ENCODE peak calls at places on chromosome 21, in four cellular contexts. V, S, W and F are unnamed samples.

GRCh38 chr21:21230672-21231071 is 232.5 kb downstream of the NCAM2 start:
- DNase-seq in V (no peak), S (no peak), W (no peak), F (no peak)

GRCh38 chr21:33265664-33266049 is 510 bp upstream of the IL10RB start:
- DNase-seq in V (peak; percentile 44), W (peak; percentile 30), S (no peak), F (peak; percentile 79)

GRCh38 chr21:33383056-33383888 is 19.9 kb upstream of the IFNGR2 start:
- DNase-seq in S (peak; percentile 74), W (peak; percentile 45), V (peak; percentile 68), F (peak; percentile 75)

GRCh38 chr21:15935530-15935929 is 205.7 kb downstream of the USP25 start:
- DNase-seq in S (no peak), V (no peak), W (no peak), F (no peak)

GRCh38 chr21:34615487-34615814 is 538 bp upstream of the RCAN1 start:
- DNase-seq in W (no peak), S (no peak), V (no peak), F (no peak)

GRCh38 chr21:36698160-36699025 is 522 bp upstream of the SIM2 start:
- DNase-seq in W (no peak), S (no peak), V (peak; percentile 77), F (no peak)

GRCh38 chr21:26117324-26117971 is 53.1 kb downstream of the APP start:
- DNase-seq in S (no peak), V (no peak), W (no peak), F (no peak)

GRCh38 chr21:32329776-32330175 is 31.1 kb downstream of the MRAP start:
- DNase-seq in S (no peak), W (no peak), V (no peak), F (peak; percentile 12)

GRCh38 chr21:34008618-34009017 is 64.8 kb upstream of the MRPS6 start:
- DNase-seq in V (no peak), S (no peak), W (no peak), F (no peak)

GRCh38 chr21:30044447-30045064 is 104.8 kb upstream of the GRIK1 start:
- DNase-seq in V (no peak), S (no peak), W (peak; percentile 20), F (no peak)

GRCh38 chr21:29697555-29698193 is 242.1 kb downstream of the GRIK1 start:
- DNase-seq in S (no peak), W (no peak), V (no peak), F (no peak)

GRCh38 chr21:29055080-29055479 is 18.4 kb downstream of the CCT8 start:
- DNase-seq in S (no peak), V (no peak), W (no peak), F (no peak)

GRCh38 chr21:16533692-16534407 is 804.1 kb downstream of the USP25 start:
- DNase-seq in S (no peak), W (no peak), V (no peak), F (no peak)

GRCh38 chr21:29914326-29914725 is 25.5 kb downstream of the GRIK1 start:
- DNase-seq in W (no peak), S (no peak), V (no peak), F (no peak)

GRCh38 chr21:27206368-27206982 is 239.6 kb upstream of the ADAMTS5 start:
- DNase-seq in S (no peak), V (no peak), W (no peak), F (no peak)

GRCh38 chr21:35559881-35560280 is 500.4 kb downstream of the SETD4 start:
- DNase-seq in V (no peak), S (no peak), W (no peak), F (no peak)

GRCh38 chr21:35641271-35642016 is 418.9 kb downstream of the SETD4 start:
- DNase-seq in S (no peak), W (no peak), V (no peak), F (no peak)

GRCh38 chr21:26810266-26810665 is 34.9 kb downstream of the ADAMTS1 start:
- DNase-seq in W (no peak), V (no peak), S (no peak), F (no peak)

GRCh38 chr21:26748066-26748465 is 97.1 kb downstream of the ADAMTS1 start:
- DNase-seq in S (no peak), V (no peak), W (no peak), F (no peak)

GRCh38 chr21:31862078-31862477 is 10.7 kb upstream of the HUNK start:
- DNase-seq in V (no peak), W (no peak), S (no peak), F (no peak)

GRCh38 chr21:45409466-45410150 is 4.6 kb downstream of the COL18A1 start:
- DNase-seq in V (no peak), S (peak; percentile 66), W (no peak), F (peak; percentile 74)
- H3K27ac ChIP-seq in V (peak overlapping the region; percentile 1), S (peak overlapping the region; percentile 43), W (no peak overlapping the region), F (peak overlapping the region; percentile 27)

DNA sequence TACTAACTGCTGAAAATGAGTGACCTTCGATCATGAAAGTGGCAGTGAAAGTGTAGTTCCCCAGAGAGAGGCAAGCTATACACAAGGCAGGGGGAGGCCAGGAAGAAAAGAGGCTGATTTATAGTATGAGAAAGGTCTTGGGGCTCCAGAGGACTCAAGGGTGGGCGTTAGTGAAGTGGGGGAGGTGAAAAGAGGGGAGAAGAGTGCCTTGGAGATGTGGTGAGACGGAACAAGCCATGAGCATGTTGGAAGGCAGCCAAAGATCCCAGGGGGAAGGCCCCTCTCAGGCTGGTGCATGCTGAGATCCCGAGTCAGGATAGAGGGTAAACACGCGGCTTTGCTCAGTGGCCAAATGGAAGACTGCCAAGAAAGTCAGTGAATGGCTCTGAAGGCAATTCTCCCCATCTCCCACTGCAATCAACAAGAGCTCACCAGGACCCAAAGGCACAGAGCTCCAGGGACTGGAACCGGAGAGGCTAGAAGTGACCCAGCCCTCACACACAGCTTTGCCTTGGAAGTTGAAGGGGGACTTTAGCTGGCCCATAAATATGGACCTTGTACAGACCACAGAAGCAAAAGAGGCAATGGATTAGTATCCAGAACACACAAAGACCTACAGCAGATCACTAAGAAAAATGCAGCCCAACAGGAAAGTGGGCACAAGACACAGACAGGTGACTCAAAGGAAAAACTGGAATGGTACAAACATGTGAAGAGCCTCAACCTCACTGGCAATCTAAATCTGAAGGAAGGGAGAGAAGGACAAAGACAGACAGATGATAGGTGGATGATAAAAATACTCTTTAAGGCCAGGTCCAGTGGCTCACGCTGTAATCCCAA is 49.6 kb downstream of the HSF2BP start:
- DNase-seq in W (no peak), V (peak; percentile 84), S (no peak), F (peak; percentile 73)
- TF ChIP-seq EP300 in W (no peak), V (no peak), S (no peak), F (no peak)

GRCh38 chr21:44931501-44932365 is 8.1 kb upstream of the SLX9 start:
- DNase-seq in S (no peak), W (no peak), V (no peak), F (no peak)
- H3K4me3 ChIP-seq in S (peak overlapping the region; percentile 24), W (peak overlapping the region; percentile 5), V (peak overlapping the region; percentile 63), F (peak overlapping the region; percentile 65)

GRCh38 chr21:45126983-45127382 is 52.6 kb downstream of the ADARB1 start:
- DNase-seq in S (no peak), W (no peak), V (no peak), F (no peak)

GRCh38 chr21:45129231-45129923 is 55.0 kb downstream of the ADARB1 start:
- DNase-seq in W (no peak), S (peak; percentile 57), V (no peak), F (no peak)

GRCh38 chr21:45127937-45128336 is 53.6 kb downstream of the ADARB1 start:
- DNase-seq in S (no peak), W (no peak), V (no peak), F (no peak)

GRCh38 chr21:45130324-45130774 is 56.0 kb downstream of the ADARB1 start:
- DNase-seq in V (no peak), S (peak; percentile 66), W (peak; percentile 47), F (peak; percentile 85)

GRCh38 chr21:45128613-45129226 is 54.3 kb downstream of the ADARB1 start:
- DNase-seq in W (no peak), S (peak; percentile 64), V (peak; percentile 76), F (peak; percentile 87)
- H3K27ac ChIP-seq in W (no peak overlapping the region), S (no peak overlapping the region), V (peak overlapping the region; percentile 74), F (peak overlapping the region; percentile 81)

DNA sequence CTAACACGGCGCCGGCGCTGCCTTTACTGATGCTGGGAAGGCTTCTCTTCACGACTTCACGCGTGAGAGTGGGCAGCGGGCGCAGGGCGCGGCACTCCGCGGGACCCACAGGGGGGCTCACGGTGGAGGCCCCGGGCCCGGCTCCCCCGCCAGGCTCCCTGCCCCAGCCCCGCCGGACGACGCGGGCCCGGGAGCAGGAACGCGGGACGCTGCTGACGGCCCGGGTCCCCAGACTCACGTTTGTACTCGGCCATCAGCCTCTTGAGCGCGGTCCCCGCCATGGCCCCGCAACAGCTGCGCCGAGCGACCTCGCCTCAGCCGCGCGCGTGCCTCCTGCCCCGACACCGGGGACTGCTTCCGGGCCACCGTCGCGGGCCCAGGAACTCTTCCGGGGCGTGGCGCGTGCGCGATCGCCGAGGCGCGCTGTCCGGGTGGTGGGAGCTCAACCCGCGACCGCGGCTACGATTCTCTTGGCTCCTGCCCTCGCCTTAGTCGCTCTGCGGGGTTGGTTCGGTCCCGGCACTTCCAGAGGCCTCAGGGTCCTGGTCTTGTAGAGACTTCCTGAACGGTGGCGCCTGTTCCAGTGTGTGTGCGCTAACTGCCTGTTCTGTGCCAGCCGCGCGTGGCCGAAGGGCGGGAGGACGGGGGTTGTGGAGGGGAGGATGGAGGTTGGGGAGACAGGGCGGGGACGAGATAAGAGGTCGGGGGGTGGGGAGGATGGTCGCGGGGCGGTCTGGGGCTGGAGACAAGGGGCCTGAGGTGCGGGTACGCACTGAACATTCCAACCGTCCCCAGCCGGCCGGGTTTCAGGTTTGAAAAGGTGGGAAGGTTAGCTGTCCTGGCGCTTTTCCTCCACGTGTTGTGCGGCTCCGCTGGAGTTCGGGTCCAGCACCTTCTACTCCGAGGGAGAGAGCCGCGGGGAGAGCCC is at the start of gene UBE2G2:
- DNase-seq in V (peak; percentile 85), W (peak; percentile 97), S (peak; percentile 91), F (peak; percentile 87)
- TF ChIP-seq EP300 in V (no peak), W (no peak), S (no peak), F (no peak)

GRCh38 chr21:39703578-39703977 is 41.4 kb upstream of the IGSF5 start:
- DNase-seq in V (no peak), W (no peak), S (no peak), F (no peak)
- H3K4me3 ChIP-seq in V (no peak overlapping the region), W (no peak overlapping the region), S (no peak overlapping the region), F (no peak overlapping the region)

DNA sequence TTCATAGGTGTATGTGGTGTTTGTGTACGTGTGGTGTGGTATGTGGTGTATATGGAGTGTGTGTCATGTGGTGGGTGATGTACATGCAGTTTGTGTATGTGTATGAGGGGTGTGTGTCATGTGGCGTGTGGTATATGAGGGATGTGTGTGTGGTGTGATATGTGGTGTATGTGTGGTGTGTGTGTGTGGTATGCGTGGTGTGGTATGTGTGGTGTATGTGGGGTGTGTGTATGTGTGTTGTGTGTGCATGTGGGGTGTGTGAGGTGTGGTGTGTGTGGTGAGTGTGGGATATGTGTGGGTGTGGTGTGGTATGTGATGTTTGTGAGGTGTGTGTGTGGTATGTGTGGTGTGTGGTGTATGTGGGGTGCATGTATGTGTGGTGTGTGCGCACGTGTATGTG is 272.4 kb downstream of the PCP4 start:
- DNase-seq in V (no peak), S (no peak), W (no peak), F (no peak)
- H3K27ac ChIP-seq in V (no peak overlapping the region), S (no peak overlapping the region), W (no peak overlapping the region), F (no peak overlapping the region)